ENCODE peak calls at places on chromosome 1, in nine cellular contexts. One of them, this sample, is unnamed.

GRCh38 chr1:243550276-243550675 is 294.4 kb downstream of the SDCCAG8 start:
- DNase-seq in ascending aorta: no peak
- DNase-seq in cardiac muscle cell: no peak
- DNase-seq in CD4-positive, alpha-beta T cell: no peak
- DNase-seq in GM13976: no peak
- DNase-seq in heart left ventricle: no peak
- DNase-seq in ovary: no peak
- DNase-seq in RWPE1: no peak
- DNase-seq in A549: no peak
- DNase-seq in this sample: no peak

GRCh38 chr1:167095368-167095767 is 1.5 kb downstream of the STYXL2 start:
- DNase-seq in cardiac muscle cell: no peak
- DNase-seq in CD4-positive, alpha-beta T cell: no peak
- DNase-seq in ascending aorta: no peak
- DNase-seq in GM13976: no peak
- DNase-seq in RWPE1: peak; percentile 74
- DNase-seq in ovary: no peak
- DNase-seq in heart left ventricle: no peak
- DNase-seq in A549: no peak
- DNase-seq in this sample: peak; percentile 9

GRCh38 chr1:183276386-183276785 is 90.3 kb downstream of the LAMC2 start:
- DNase-seq in RWPE1: no peak
- DNase-seq in ascending aorta: no peak
- DNase-seq in ovary: no peak
- DNase-seq in GM13976: no peak
- DNase-seq in A549: no peak
- DNase-seq in heart left ventricle: no peak
- DNase-seq in CD4-positive, alpha-beta T cell: no peak
- DNase-seq in cardiac muscle cell: no peak
- DNase-seq in this sample: peak; percentile 52

GRCh38 chr1:15207031-15207828 is 39.8 kb upstream of the FHAD1 start:
- DNase-seq in RWPE1: no peak
- DNase-seq in heart left ventricle: no peak
- DNase-seq in CD4-positive, alpha-beta T cell: no peak
- DNase-seq in ovary: no peak
- DNase-seq in A549: no peak
- DNase-seq in GM13976: no peak
- DNase-seq in cardiac muscle cell: peak; percentile 28
- DNase-seq in ascending aorta: no peak
- DNase-seq in this sample: no peak

GRCh38 chr1:10432910-10433785 is 2.9 kb downstream of the CENPS start:
- DNase-seq in GM13976: no peak
- DNase-seq in RWPE1: no peak
- DNase-seq in CD4-positive, alpha-beta T cell: no peak
- DNase-seq in heart left ventricle: no peak
- DNase-seq in cardiac muscle cell: no peak
- DNase-seq in ovary: no peak
- DNase-seq in A549: no peak
- DNase-seq in ascending aorta: no peak
- DNase-seq in this sample: no peak

GRCh38 chr1:107588321-107588720 is 376.7 kb downstream of the VAV3 start:
- DNase-seq in CD4-positive, alpha-beta T cell: no peak
- DNase-seq in A549: no peak
- DNase-seq in cardiac muscle cell: no peak
- DNase-seq in ovary: no peak
- DNase-seq in RWPE1: no peak
- DNase-seq in ascending aorta: no peak
- DNase-seq in heart left ventricle: no peak
- DNase-seq in GM13976: no peak
- DNase-seq in this sample: no peak

GRCh38 chr1:189538271-189538670 is 939.4 kb downstream of the BRINP3 start:
- DNase-seq in ascending aorta: no peak
- DNase-seq in A549: no peak
- DNase-seq in ovary: no peak
- DNase-seq in GM13976: no peak
- DNase-seq in RWPE1: no peak
- DNase-seq in heart left ventricle: no peak
- DNase-seq in cardiac muscle cell: no peak
- DNase-seq in CD4-positive, alpha-beta T cell: no peak
- DNase-seq in this sample: no peak

GRCh38 chr1:71228727-71229371 is 148.0 kb upstream of the ZRANB2 start:
- DNase-seq in CD4-positive, alpha-beta T cell: no peak
- DNase-seq in ovary: no peak
- DNase-seq in A549: no peak
- DNase-seq in heart left ventricle: no peak
- DNase-seq in ascending aorta: no peak
- DNase-seq in RWPE1: no peak
- DNase-seq in cardiac muscle cell: peak; percentile 34
- DNase-seq in GM13976: no peak
- DNase-seq in this sample: no peak

GRCh38 chr1:16208270-16208987 is 4.0 kb downstream of the ARHGEF19 start:
- DNase-seq in cardiac muscle cell: no peak
- DNase-seq in GM13976: no peak
- DNase-seq in A549: peak; percentile 14
- DNase-seq in RWPE1: no peak
- DNase-seq in heart left ventricle: no peak
- DNase-seq in ascending aorta: no peak
- DNase-seq in CD4-positive, alpha-beta T cell: no peak
- DNase-seq in ovary: no peak
- DNase-seq in this sample: no peak

GRCh38 chr1:103170608-103171007 is 62.3 kb upstream of the COL11A1 start:
- DNase-seq in GM13976: no peak
- DNase-seq in ovary: no peak
- DNase-seq in CD4-positive, alpha-beta T cell: no peak
- DNase-seq in cardiac muscle cell: no peak
- DNase-seq in A549: no peak
- DNase-seq in RWPE1: no peak
- DNase-seq in heart left ventricle: no peak
- DNase-seq in ascending aorta: no peak
- DNase-seq in this sample: no peak

GRCh38 chr1:111592389-111593361 is 26.9 kb upstream of the RAP1A start:
- DNase-seq in A549: peak; percentile 7
- DNase-seq in GM13976: peak; percentile 56
- DNase-seq in RWPE1: peak; percentile 92
- DNase-seq in CD4-positive, alpha-beta T cell: peak; percentile 95
- DNase-seq in cardiac muscle cell: peak; percentile 72
- DNase-seq in ascending aorta: peak; percentile 87
- DNase-seq in heart left ventricle: peak; percentile 94
- DNase-seq in ovary: peak; percentile 72
- DNase-seq in this sample: peak; percentile 71

GRCh38 chr1:66998972-66999371 is 55.0 kb downstream of the SLC35D1 start:
- DNase-seq in CD4-positive, alpha-beta T cell: no peak
- DNase-seq in RWPE1: no peak
- DNase-seq in GM13976: no peak
- DNase-seq in cardiac muscle cell: no peak
- DNase-seq in A549: no peak
- DNase-seq in ovary: no peak
- DNase-seq in heart left ventricle: no peak
- DNase-seq in ascending aorta: no peak
- DNase-seq in this sample: no peak

GRCh38 chr1:212634252-212634651 is 25.7 kb downstream of the ATF3 start:
- DNase-seq in heart left ventricle: no peak
- DNase-seq in A549: no peak
- DNase-seq in RWPE1: no peak
- DNase-seq in GM13976: no peak
- DNase-seq in ovary: no peak
- DNase-seq in cardiac muscle cell: no peak
- DNase-seq in ascending aorta: no peak
- DNase-seq in CD4-positive, alpha-beta T cell: no peak
- DNase-seq in this sample: no peak

GRCh38 chr1:193069748-193070394 is 10.5 kb downstream of the RO60 start:
- DNase-seq in A549: peak; percentile 39
- DNase-seq in ascending aorta: no peak
- DNase-seq in cardiac muscle cell: no peak
- DNase-seq in heart left ventricle: no peak
- DNase-seq in GM13976: no peak
- DNase-seq in CD4-positive, alpha-beta T cell: no peak
- DNase-seq in RWPE1: peak; percentile 31
- DNase-seq in ovary: no peak
- DNase-seq in this sample: no peak

GRCh38 chr1:181485276-181486097 is 2.2 kb downstream of the CACNA1E start:
- DNase-seq in ovary: no peak
- DNase-seq in A549: no peak
- DNase-seq in heart left ventricle: no peak
- DNase-seq in CD4-positive, alpha-beta T cell: no peak
- DNase-seq in ascending aorta: no peak
- DNase-seq in cardiac muscle cell: peak; percentile 82
- DNase-seq in GM13976: peak; percentile 85
- DNase-seq in RWPE1: peak; percentile 38
- DNase-seq in this sample: no peak

GRCh38 chr1:248243204-248243603 is 12.0 kb downstream of the OR2M4 start:
- DNase-seq in CD4-positive, alpha-beta T cell: no peak
- DNase-seq in GM13976: peak; percentile 46
- DNase-seq in heart left ventricle: no peak
- DNase-seq in A549: peak; percentile 13
- DNase-seq in RWPE1: peak; percentile 21
- DNase-seq in ovary: no peak
- DNase-seq in cardiac muscle cell: no peak
- DNase-seq in ascending aorta: no peak
- DNase-seq in this sample: no peak

GRCh38 chr1:78491311-78492071 is 717 bp downstream of the PTGFR start:
- DNase-seq in GM13976: no peak
- DNase-seq in heart left ventricle: no peak
- DNase-seq in cardiac muscle cell: peak; percentile 44
- DNase-seq in CD4-positive, alpha-beta T cell: no peak
- DNase-seq in ovary: peak; percentile 34
- DNase-seq in RWPE1: peak; percentile 26
- DNase-seq in ascending aorta: no peak
- DNase-seq in A549: no peak
- DNase-seq in this sample: no peak

DNA sequence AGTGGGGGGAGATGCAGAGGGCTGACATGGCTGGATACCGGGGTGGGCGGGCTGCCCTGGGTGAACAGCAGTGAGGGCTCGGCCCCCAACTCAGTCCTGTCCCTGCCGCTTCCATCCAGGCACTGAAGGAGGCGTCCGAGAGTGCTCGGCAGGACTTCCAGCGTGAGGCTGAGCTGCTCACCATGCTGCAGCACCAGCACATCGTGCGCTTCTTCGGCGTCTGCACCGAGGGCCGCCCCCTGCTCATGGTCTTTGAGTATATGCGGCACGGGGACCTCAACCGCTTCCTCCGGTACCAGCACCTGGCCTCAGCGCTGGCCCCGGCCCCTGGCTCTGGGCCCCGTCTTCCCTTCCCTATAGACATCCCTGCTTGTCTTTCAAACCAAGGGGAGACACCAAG is 15.6 kb downstream of the NTRK1 start:
- DNase-seq in ovary: no peak
- DNase-seq in cardiac muscle cell: no peak
- DNase-seq in ascending aorta: no peak
- DNase-seq in heart left ventricle: no peak
- DNase-seq in GM13976: no peak
- DNase-seq in A549: no peak
- DNase-seq in CD4-positive, alpha-beta T cell: no peak
- DNase-seq in RWPE1: no peak
- DNase-seq in this sample: no peak
- TF ChIP-seq CTCF in ovary: no peak
- TF ChIP-seq CTCF in cardiac muscle cell: peak; percentile 20
- TF ChIP-seq CTCF in ascending aorta: no peak
- TF ChIP-seq CTCF in heart left ventricle: no peak
- TF ChIP-seq CTCF in GM13976: no peak
- TF ChIP-seq CTCF in A549: no peak
- TF ChIP-seq CTCF in CD4-positive, alpha-beta T cell: no peak
- TF ChIP-seq CTCF in RWPE1: no peak
- TF ChIP-seq CTCF in this sample: no peak

GRCh38 chr1:81731989-81732388 is 68.7 kb upstream of the ADGRL2 start:
- DNase-seq in GM13976: no peak
- DNase-seq in RWPE1: peak; percentile 41
- DNase-seq in A549: no peak
- DNase-seq in ascending aorta: no peak
- DNase-seq in CD4-positive, alpha-beta T cell: no peak
- DNase-seq in cardiac muscle cell: no peak
- DNase-seq in ovary: no peak
- DNase-seq in heart left ventricle: no peak
- DNase-seq in this sample: no peak
- TF ChIP-seq CTCF in GM13976: no peak
- TF ChIP-seq CTCF in RWPE1: no peak
- TF ChIP-seq CTCF in A549: no peak
- TF ChIP-seq CTCF in ascending aorta: no peak
- TF ChIP-seq CTCF in CD4-positive, alpha-beta T cell: no peak
- TF ChIP-seq CTCF in cardiac muscle cell: no peak
- TF ChIP-seq CTCF in ovary: no peak
- TF ChIP-seq CTCF in heart left ventricle: no peak
- TF ChIP-seq CTCF in this sample: no peak

DNA sequence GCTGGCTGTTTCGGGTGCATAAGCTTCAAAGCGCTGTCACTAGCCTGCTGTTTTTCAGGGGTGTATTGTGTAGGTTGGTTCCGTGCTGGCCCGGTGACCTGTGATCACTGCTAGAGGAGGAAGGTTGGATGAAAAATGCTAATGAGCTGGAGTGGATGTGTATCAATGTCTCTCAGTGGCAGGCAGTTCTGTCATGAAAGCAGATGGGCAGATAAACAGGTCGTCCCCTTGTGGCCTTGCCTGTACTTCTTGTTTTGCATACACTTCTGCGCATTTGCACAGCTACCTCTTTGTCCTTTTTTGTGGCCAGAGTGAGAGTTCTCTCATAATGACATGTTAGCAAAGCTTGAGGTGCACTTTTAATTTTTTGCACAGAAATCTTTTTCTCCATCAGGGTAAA is 2.9 kb downstream of the SELENON start:
- DNase-seq in GM13976: peak; percentile 74
- DNase-seq in ovary: no peak
- DNase-seq in A549: no peak
- DNase-seq in cardiac muscle cell: no peak
- DNase-seq in heart left ventricle: no peak
- DNase-seq in CD4-positive, alpha-beta T cell: no peak
- DNase-seq in ascending aorta: no peak
- DNase-seq in RWPE1: no peak
- DNase-seq in this sample: no peak
- TF ChIP-seq CTCF in GM13976: no peak
- TF ChIP-seq CTCF in ovary: no peak
- TF ChIP-seq CTCF in A549: no peak
- TF ChIP-seq CTCF in cardiac muscle cell: no peak
- TF ChIP-seq CTCF in heart left ventricle: no peak
- TF ChIP-seq CTCF in CD4-positive, alpha-beta T cell: no peak
- TF ChIP-seq CTCF in ascending aorta: no peak
- TF ChIP-seq CTCF in RWPE1: no peak
- TF ChIP-seq CTCF in this sample: no peak

DNA sequence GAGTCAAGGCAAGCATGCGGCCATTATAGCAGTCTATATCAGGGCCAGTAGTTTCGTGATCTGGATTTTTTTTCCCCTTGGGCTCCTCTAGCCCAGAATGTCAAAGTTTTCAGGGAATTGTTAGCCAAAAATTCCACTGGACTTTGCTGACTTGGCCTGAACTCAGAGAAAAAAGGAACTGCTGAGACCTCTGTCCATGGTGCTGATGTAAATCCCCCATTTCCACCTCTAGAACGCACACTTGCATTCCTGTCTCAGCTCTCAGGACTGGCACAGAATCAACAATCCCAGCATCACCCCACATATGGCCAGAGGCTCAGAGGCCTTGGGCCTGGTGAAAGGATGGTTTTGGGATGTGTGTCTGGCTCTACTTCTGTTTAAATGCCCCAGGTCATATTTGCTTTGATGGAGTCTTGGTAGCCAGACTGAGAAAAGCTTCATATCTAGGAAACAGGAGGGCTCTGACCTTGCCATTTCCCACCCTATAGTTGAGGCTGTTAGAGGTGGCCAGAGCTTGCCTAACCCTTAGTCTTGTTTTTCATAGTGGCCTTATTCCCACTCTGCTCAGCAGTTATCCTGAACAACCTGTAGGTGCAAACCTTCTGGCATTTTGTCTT is 16.9 kb upstream of the EFCAB14 start:
- DNase-seq in CD4-positive, alpha-beta T cell: peak; percentile 4
- DNase-seq in ascending aorta: no peak
- DNase-seq in RWPE1: peak; percentile 53
- DNase-seq in heart left ventricle: no peak
- DNase-seq in GM13976: peak; percentile 37
- DNase-seq in A549: no peak
- DNase-seq in ovary: no peak
- DNase-seq in cardiac muscle cell: peak; percentile 79
- DNase-seq in this sample: no peak
- TF ChIP-seq CTCF in CD4-positive, alpha-beta T cell: no peak
- TF ChIP-seq CTCF in ascending aorta: peak; percentile 11
- TF ChIP-seq CTCF in RWPE1: peak; percentile 15
- TF ChIP-seq CTCF in heart left ventricle: no peak
- TF ChIP-seq CTCF in GM13976: peak; percentile 33
- TF ChIP-seq CTCF in A549: no peak
- TF ChIP-seq CTCF in ovary: no peak
- TF ChIP-seq CTCF in cardiac muscle cell: peak; percentile 44
- TF ChIP-seq CTCF in this sample: peak; percentile 52

This sample was measured in BJ.